ENCODE peak calls at places on chromosome 18, in five cellular contexts. One of them, this sample, is unnamed.

GRCh38 chr18:2846241-2846637 is 567 bp upstream of the EMILIN2 start:
- DNase-seq in NCI-H2081: no peak
- DNase-seq in RKO: no peak
- DNase-seq in activated gamma-delta T cell treated with Interleukin-2 at 50 U/mL for 16 hours: no peak
- DNase-seq in stimulated activated CD8-positive, alpha-beta memory T cell treated with anti-CD3 and anti-CD28 coated beads, Interleukin-7, amount 100 ng/mL, for 1 hour: no peak
- DNase-seq in this sample: peak

GRCh38 chr18:13223341-13224148 is 5.0 kb downstream of the LDLRAD4 start:
- DNase-seq in NCI-H2081: no peak
- DNase-seq in activated gamma-delta T cell treated with Interleukin-2 at 50 U/mL for 16 hours: no peak
- DNase-seq in RKO: no peak
- DNase-seq in stimulated activated CD8-positive, alpha-beta memory T cell treated with anti-CD3 and anti-CD28 coated beads, Interleukin-7, amount 100 ng/mL, for 1 hour: no peak
- DNase-seq in this sample: no peak

GRCh38 chr18:33540392-33540791 is 37.6 kb upstream of the ASXL3 start:
- DNase-seq in activated gamma-delta T cell treated with Interleukin-2 at 50 U/mL for 16 hours: no peak
- DNase-seq in NCI-H2081: no peak
- DNase-seq in stimulated activated CD8-positive, alpha-beta memory T cell treated with anti-CD3 and anti-CD28 coated beads, Interleukin-7, amount 100 ng/mL, for 1 hour: no peak
- DNase-seq in RKO: no peak
- DNase-seq in this sample: no peak

GRCh38 chr18:23825978-23826405 is 136.7 kb downstream of the LAMA3 start:
- DNase-seq in NCI-H2081: no peak
- DNase-seq in stimulated activated CD8-positive, alpha-beta memory T cell treated with anti-CD3 and anti-CD28 coated beads, Interleukin-7, amount 100 ng/mL, for 1 hour: no peak
- DNase-seq in activated gamma-delta T cell treated with Interleukin-2 at 50 U/mL for 16 hours: no peak
- DNase-seq in RKO: no peak
- DNase-seq in this sample: no peak

GRCh38 chr18:3450358-3451107 is 561 bp downstream of the TGIF1 start:
- DNase-seq in NCI-H2081: no peak
- DNase-seq in stimulated activated CD8-positive, alpha-beta memory T cell treated with anti-CD3 and anti-CD28 coated beads, Interleukin-7, amount 100 ng/mL, for 1 hour: peak
- DNase-seq in RKO: peak
- DNase-seq in activated gamma-delta T cell treated with Interleukin-2 at 50 U/mL for 16 hours: peak
- DNase-seq in this sample: peak

GRCh38 chr18:50401888-50402287 is 27.0 kb downstream of the SKA1 start:
- DNase-seq in stimulated activated CD8-positive, alpha-beta memory T cell treated with anti-CD3 and anti-CD28 coated beads, Interleukin-7, amount 100 ng/mL, for 1 hour: no peak
- DNase-seq in RKO: peak
- DNase-seq in NCI-H2081: no peak
- DNase-seq in activated gamma-delta T cell treated with Interleukin-2 at 50 U/mL for 16 hours: no peak
- DNase-seq in this sample: no peak

GRCh38 chr18:11909597-11910026 is 1.5 kb upstream of the MPPE1 start:
- DNase-seq in NCI-H2081: no peak
- DNase-seq in activated gamma-delta T cell treated with Interleukin-2 at 50 U/mL for 16 hours: no peak
- DNase-seq in stimulated activated CD8-positive, alpha-beta memory T cell treated with anti-CD3 and anti-CD28 coated beads, Interleukin-7, amount 100 ng/mL, for 1 hour: no peak
- DNase-seq in RKO: peak
- DNase-seq in this sample: no peak

GRCh38 chr18:13425357-13426095 is 207.0 kb downstream of the LDLRAD4 start:
- DNase-seq in RKO: no peak
- DNase-seq in stimulated activated CD8-positive, alpha-beta memory T cell treated with anti-CD3 and anti-CD28 coated beads, Interleukin-7, amount 100 ng/mL, for 1 hour: no peak
- DNase-seq in NCI-H2081: no peak
- DNase-seq in activated gamma-delta T cell treated with Interleukin-2 at 50 U/mL for 16 hours: no peak
- DNase-seq in this sample: peak

GRCh38 chr18:27865431-27865830 is 311.5 kb downstream of the CDH2 start:
- DNase-seq in RKO: no peak
- DNase-seq in NCI-H2081: no peak
- DNase-seq in activated gamma-delta T cell treated with Interleukin-2 at 50 U/mL for 16 hours: no peak
- DNase-seq in stimulated activated CD8-positive, alpha-beta memory T cell treated with anti-CD3 and anti-CD28 coated beads, Interleukin-7, amount 100 ng/mL, for 1 hour: no peak
- DNase-seq in this sample: no peak

GRCh38 chr18:12315911-12316310 is 7.9 kb downstream of the TUBB6 start:
- DNase-seq in stimulated activated CD8-positive, alpha-beta memory T cell treated with anti-CD3 and anti-CD28 coated beads, Interleukin-7, amount 100 ng/mL, for 1 hour: no peak
- DNase-seq in RKO: no peak
- DNase-seq in NCI-H2081: no peak
- DNase-seq in activated gamma-delta T cell treated with Interleukin-2 at 50 U/mL for 16 hours: no peak
- DNase-seq in this sample: no peak

GRCh38 chr18:5097116-5097703 is 99.8 kb downstream of the AKAIN1 start:
- DNase-seq in activated gamma-delta T cell treated with Interleukin-2 at 50 U/mL for 16 hours: no peak
- DNase-seq in NCI-H2081: no peak
- DNase-seq in RKO: no peak
- DNase-seq in stimulated activated CD8-positive, alpha-beta memory T cell treated with anti-CD3 and anti-CD28 coated beads, Interleukin-7, amount 100 ng/mL, for 1 hour: no peak
- DNase-seq in this sample: no peak

This sample was measured in T-helper 2 cell.